ENCODE peak calls at places on chromosomes 4 and X, in seven cellular contexts. O, V, Y, H, N, F and W are unnamed samples.

GRCh38 chr4:17385403-17385802 is 126.5 kb downstream of the QDPR start:
- DNase-seq in O (no peak), F (peak), H (peak), Y (peak), V (no peak), N (no peak), W (peak)

GRCh38 chr4:160947653-160948052 is 1216.1 kb downstream of the FSTL5 start:
- DNase-seq in N (no peak), O (no peak), F (no peak), Y (no peak), V (peak), H (no peak), W (no peak)

GRCh38 chr4:1211951-1212545 is 36.9 kb downstream of the CTBP1 start:
- DNase-seq in F (no peak), O (peak), Y (no peak), N (no peak), H (no peak), V (no peak), W (no peak)

GRCh38 chr4:13159041-13159620 is 325.0 kb downstream of the RAB28 start:
- DNase-seq in F (no peak), N (no peak), Y (no peak), V (no peak), H (no peak), O (no peak), W (no peak)

GRCh38 chr4:75668596-75668995 is 4.6 kb downstream of the G3BP2 start:
- DNase-seq in V (no peak), O (no peak), N (no peak), F (no peak), Y (no peak), H (no peak), W (no peak)

GRCh38 chrX:67094061-67094460 is 449.8 kb upstream of the AR start:
- DNase-seq in N (no peak), O (no peak), Y (no peak), H (no peak), F (no peak), V (no peak), W (no peak)

GRCh38 chr4:13371050-13371449 is 113.1 kb downstream of the RAB28 start:
- DNase-seq in F (no peak), O (no peak), N (no peak), Y (no peak), V (no peak), H (no peak), W (no peak)

GRCh38 chr4:169243808-169244207 is 26.9 kb downstream of the SH3RF1 start:
- DNase-seq in V (peak), O (no peak), Y (no peak), F (peak), H (peak), N (no peak), W (peak)

GRCh38 chr4:8085491-8086479 is 72.8 kb downstream of the ABLIM2 start:
- DNase-seq in V (no peak), H (no peak), Y (no peak), N (no peak), O (no peak), F (no peak), W (no peak)

GRCh38 chrX:38050806-38051205 is 44.5 kb downstream of the SYTL5 start:
- DNase-seq in Y (no peak), H (no peak), N (no peak), V (no peak), F (no peak), O (no peak), W (no peak)

DNA sequence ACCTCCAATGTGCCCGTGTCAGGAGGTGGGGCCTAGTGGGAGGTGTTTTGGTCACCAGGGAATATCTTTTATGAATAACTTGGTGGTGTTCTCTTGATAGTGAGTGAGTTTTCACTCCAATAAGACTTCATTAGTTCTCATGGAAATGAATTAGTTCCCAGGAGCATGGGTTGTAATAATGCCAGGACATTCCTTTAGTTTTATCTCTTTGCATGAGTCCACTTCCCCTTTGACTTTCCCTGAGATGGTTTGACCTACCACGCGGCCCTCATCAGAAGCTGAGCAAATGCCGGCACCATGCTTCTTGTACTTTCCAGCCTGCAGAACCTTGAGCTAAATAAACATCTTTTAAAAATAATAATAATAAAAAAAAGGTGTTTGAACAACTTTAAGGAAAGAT is 112.9 kb upstream of the ACSL4 start:
- DNase-seq in V (no peak), O (no peak), N (no peak), H (no peak), Y (no peak), F (peak), W (peak)
- TF ChIP-seq CTCF in V (no peak), O (no peak), N (no peak), H (no peak), Y (no peak), F (no peak), W (no peak)

GRCh38 chr4:119281374-119281773 is 40.6 kb downstream of the FABP2 start:
- DNase-seq in Y (no peak), O (no peak), H (no peak), N (no peak), F (no peak), V (no peak), W (peak)

GRCh38 chr4:119290598-119290997 is 31.3 kb downstream of the FABP2 start:
- DNase-seq in O (no peak), H (no peak), N (no peak), F (no peak), Y (no peak), V (no peak), W (no peak)

GRCh38 chr4:119289313-119289712 is 32.6 kb downstream of the FABP2 start:
- DNase-seq in Y (no peak), O (no peak), V (no peak), N (no peak), H (no peak), F (no peak), W (no peak)

GRCh38 chr4:119286377-119287002 is 35.4 kb downstream of the FABP2 start:
- DNase-seq in V (peak), H (peak), Y (no peak), N (no peak), F (peak), O (no peak), W (peak)

DNA sequence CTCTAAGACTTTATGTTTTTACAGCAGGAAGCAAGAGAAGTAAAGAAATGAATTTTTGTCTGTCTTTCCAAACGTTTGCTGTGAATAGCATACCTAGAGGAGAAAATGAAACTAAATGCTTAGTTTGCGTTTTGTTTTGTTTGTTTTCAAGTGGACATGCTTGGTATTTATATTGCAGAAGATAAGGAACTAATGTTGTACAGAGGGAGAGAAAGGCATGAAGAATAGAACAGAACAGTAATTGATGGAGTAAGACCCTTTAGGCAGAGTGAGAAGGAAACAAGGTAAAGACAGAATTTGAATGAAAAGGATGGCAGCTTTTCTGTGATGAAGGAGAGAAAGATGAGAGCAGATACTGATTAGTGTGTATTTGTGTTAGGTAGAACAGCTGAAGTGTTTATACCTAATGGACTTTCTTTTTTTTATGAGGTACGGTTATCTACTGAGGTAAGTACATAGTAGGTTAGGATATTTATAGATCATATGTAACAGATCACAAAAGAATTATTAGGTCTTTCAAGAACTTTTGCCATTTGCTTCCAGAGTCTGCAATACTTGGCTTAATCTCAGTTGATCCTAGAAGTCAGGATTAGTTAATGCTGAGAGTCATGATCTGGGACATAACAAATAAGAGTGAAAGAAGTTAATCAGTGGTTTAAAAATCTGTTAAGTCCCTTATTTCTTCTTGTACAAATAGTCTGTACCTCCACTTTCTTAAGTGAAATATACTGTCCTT is 36.9 kb downstream of the FABP2 start:
- DNase-seq in O (no peak), V (no peak), Y (no peak), H (peak), F (peak), N (no peak), W (peak)
- H3K4me3 ChIP-seq in O (no peak), V (no peak), Y (no peak), H (peak), F (no peak), N (no peak), W (peak)

DNA sequence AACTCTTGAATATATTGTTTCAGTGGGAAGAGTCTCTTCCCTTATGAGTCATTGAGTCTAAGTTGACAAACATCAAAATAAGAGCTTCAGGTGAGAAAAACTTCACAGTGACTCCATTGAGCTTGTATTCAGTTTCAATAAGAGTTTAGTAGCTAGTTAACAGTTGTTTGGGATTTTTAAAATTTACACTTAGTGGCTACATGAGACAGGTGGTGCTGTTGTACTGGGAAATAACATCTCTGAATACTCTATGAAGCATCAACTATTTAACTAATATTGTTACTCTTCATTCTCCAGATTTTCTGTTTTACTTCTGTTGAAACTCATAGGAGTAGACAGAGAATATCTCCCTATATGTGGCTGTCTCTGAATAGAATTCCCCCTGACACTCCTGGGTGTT is 1609.1 kb downstream of the C4orf33 start:
- DNase-seq in N (no peak), F (no peak), H (no peak), Y (no peak), O (no peak), V (no peak), W (no peak)
- TF ChIP-seq CTCF in N (no peak), F (no peak), H (no peak), Y (no peak), O (no peak), V (no peak), W (no peak)

GRCh38 chr4:175971393-175972179 is 94.1 kb upstream of the WDR17 start:
- DNase-seq in O (no peak), N (no peak), F (no peak), H (peak), V (peak), Y (no peak), W (no peak)
- H3K4me3 ChIP-seq in O (no peak), N (no peak), F (no peak), H (peak), V (no peak), Y (no peak), W (no peak)

GRCh38 chr4:137530176-137530575 is 2.1 kb downstream of the PCDH18 start:
- DNase-seq in F (peak), Y (no peak), V (no peak), N (no peak), H (peak), O (no peak), W (peak)

GRCh38 chr4:137529432-137529831 is 2.9 kb downstream of the PCDH18 start:
- DNase-seq in Y (no peak), F (no peak), V (peak), O (no peak), N (no peak), H (no peak), W (no peak)

GRCh38 chr4:137531951-137532868 is at the start of gene PCDH18:
- DNase-seq in V (peak), O (peak), H (peak), F (peak), Y (no peak), N (peak), W (peak)

GRCh38 chr4:137532869-137533236 is 559 bp upstream of the PCDH18 start:
- DNase-seq in V (peak), O (no peak), N (no peak), F (peak), Y (no peak), H (peak), W (no peak)

GRCh38 chr4:137531121-137531520 is 1.2 kb downstream of the PCDH18 start:
- DNase-seq in V (peak), O (no peak), Y (no peak), F (peak), H (peak), N (no peak), W (peak)
- TF ChIP-seq CTCF in V (peak), O (no peak), Y (no peak), F (peak), H (peak), N (no peak), W (peak)

GRCh38 chrX:130118396-130118795 is 8.1 kb upstream of the ELF4 start:
- DNase-seq in V (no peak), H (peak), N (no peak), O (no peak), F (peak), Y (no peak), W (peak)

GRCh38 chrX:130118941-130119640 is 8.8 kb upstream of the ELF4 start:
- DNase-seq in H (peak), V (no peak), F (peak), N (no peak), O (no peak), Y (no peak), W (peak)

GRCh38 chrX:130121505-130121800 is 11.2 kb upstream of the ELF4 start:
- DNase-seq in V (no peak), O (no peak), F (no peak), N (no peak), H (no peak), Y (no peak), W (no peak)

GRCh38 chrX:130120321-130120731 is 10.0 kb upstream of the ELF4 start:
- DNase-seq in H (no peak), Y (no peak), V (peak), N (no peak), F (no peak), O (no peak), W (no peak)

GRCh38 chrX:130120746-130121504 is 10.6 kb upstream of the ELF4 start:
- DNase-seq in O (peak), Y (peak), F (peak), N (peak), V (peak), H (peak), W (peak)
- H3K4me3 ChIP-seq in O (peak), Y (peak), F (no peak), N (peak), V (peak), H (peak), W (peak)

GRCh38 chrX:134782796-134783195 is 124.5 kb upstream of the PLAC1 start:
- DNase-seq in F (peak), H (peak), N (no peak), Y (no peak), O (no peak), V (peak), W (peak)
- TF ChIP-seq CTCF in F (peak), H (peak), N (peak), Y (no peak), O (peak), V (peak), W (peak)

DNA sequence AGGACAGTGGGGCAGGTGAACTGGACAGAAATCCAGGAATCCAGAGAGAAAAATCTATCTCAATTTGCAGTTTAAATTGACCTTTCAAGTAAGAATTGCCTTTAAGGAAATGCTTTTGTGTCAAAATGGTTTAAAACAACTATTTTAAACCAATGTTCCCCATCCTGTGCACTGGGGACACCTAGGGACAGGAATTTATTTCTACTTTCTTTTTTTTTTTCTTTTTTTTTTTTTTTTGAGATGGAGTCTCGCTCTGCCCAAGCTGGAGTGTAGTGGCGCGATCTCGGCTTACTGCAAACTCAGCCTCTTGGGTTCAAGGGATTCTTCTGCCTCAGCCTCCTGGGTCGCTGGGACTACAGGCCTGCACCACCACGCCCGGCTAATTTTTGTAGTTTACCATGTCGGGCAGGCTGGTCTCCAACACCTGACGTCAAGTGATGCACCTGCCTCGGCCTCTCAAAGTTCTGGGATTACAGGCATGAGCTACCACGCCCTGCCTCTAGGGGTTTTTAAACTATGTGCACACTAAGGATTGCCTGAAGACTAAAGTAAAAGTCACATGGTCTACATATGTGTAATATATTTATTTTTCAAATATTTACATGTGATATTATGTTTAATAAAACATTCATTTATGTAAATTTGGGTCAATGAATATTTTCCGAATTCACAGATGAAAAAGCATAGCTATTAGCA is 1213.4 kb downstream of the STIM2 start:
- DNase-seq in N (no peak), V (peak), F (no peak), Y (no peak), O (no peak), H (no peak), W (no peak)
- H3K4me3 ChIP-seq in N (no peak), V (no peak), F (no peak), Y (no peak), O (no peak), H (no peak), W (no peak)

GRCh38 chrX:65769564-65770292 is 102.3 kb downstream of the MSN start:
- DNase-seq in H (no peak), Y (no peak), O (no peak), V (no peak), N (no peak), F (no peak), W (no peak)
- TF ChIP-seq CTCF in H (no peak), Y (no peak), O (no peak), V (no peak), N (no peak), F (no peak), W (no peak)